ENCODE peak calls at places on chromosomes 11 and 22, in five cellular contexts. D is GM23338, T is Caki2, Q is AG04450, K is hippocampal formation. B is an unnamed sample.

GRCh38 chr22:35489225-35489624 is 51.4 kb upstream of the RASD2 start:
- DNase-seq in D (no peak), T (no peak), Q (no peak), K (no peak), B (no peak)

GRCh38 chr22:44157916-44158618 is 22.7 kb upstream of the PARVG start:
- DNase-seq in D (no peak), T (no peak), Q (no peak), K (no peak), B (no peak)

GRCh38 chr11:1360835-1361357 is 28.8 kb upstream of the BRSK2 start:
- DNase-seq in D (no peak), T (no peak), Q (no peak), K (no peak), B (no peak)

GRCh38 chr22:39205344-39206021 is 39.3 kb downstream of the PDGFB start:
- DNase-seq in D (no peak), T (peak; percentile 79), Q (no peak), K (no peak), B (no peak)

GRCh38 chr11:3152471-3153110 is 12.5 kb downstream of the OSBPL5 start:
- DNase-seq in D (no peak), T (no peak), Q (no peak), K (no peak), B (no peak)

GRCh38 chr11:27720277-27720830 is 20.1 kb upstream of the BDNF start:
- DNase-seq in D (peak; percentile 96), T (peak; percentile 20), Q (no peak), K (no peak), B (no peak)

GRCh38 chr11:36501236-36501635 is 8.8 kb downstream of the TRAF6 start:
- DNase-seq in D (no peak), T (no peak), Q (no peak), K (no peak), B (no peak)

GRCh38 chr11:91272089-91272488 is 952.5 kb upstream of the FAT3 start:
- DNase-seq in D (no peak), T (no peak), Q (no peak), K (no peak), B (no peak)

GRCh38 chr11:120350637-120351036 is 14.4 kb downstream of the ARHGEF12 start:
- DNase-seq in D (no peak), T (no peak), Q (no peak), K (no peak), B (no peak)

GRCh38 chr11:10934293-10934850 is 76.5 kb upstream of the ZBED5 start:
- DNase-seq in D (no peak), T (no peak), Q (no peak), K (no peak), B (no peak)

GRCh38 chr11:65416341-65417185 is 6.0 kb upstream of the NEAT1 start:
- DNase-seq in D (peak; percentile 89), T (peak; percentile 74), Q (no peak), K (peak; percentile 81), B (no peak)

GRCh38 chr22:36180038-36180880 is 19.7 kb upstream of the APOL3 start:
- DNase-seq in D (peak; percentile 87), T (peak; percentile 19), Q (no peak), K (peak; percentile 20), B (no peak)

GRCh38 chr11:125335101-125335500 is 161.0 kb downstream of the FEZ1 start:
- DNase-seq in D (no peak), T (no peak), Q (no peak), K (no peak), B (no peak)

GRCh38 chr11:87180743-87181142 is 143.0 kb downstream of the TMEM135 start:
- DNase-seq in D (no peak), T (no peak), Q (no peak), K (no peak), B (no peak)